ENCODE peak calls at places on chromosomes 13 and 19, in eight cellular contexts. K is endodermal cell, N is heart left ventricle, R is psoas muscle, M is AG04450, A is neural progenitor cell, I is hepatocyte, Z is astrocyte. Q is an unnamed sample.

GRCh38 chr19:4889034-4889825 is 13.5 kb downstream of the ARRDC5 start:
- DNase-seq in N (no peak), A (no peak), M (no peak), Z (peak), K (no peak), I (no peak), R (no peak), Q (peak)

GRCh38 chr19:21314676-21315075 is 14.5 kb downstream of the ZNF708 start:
- DNase-seq in A (no peak), M (no peak), Z (peak), I (peak), K (no peak), R (no peak), N (no peak), Q (no peak)

GRCh38 chr13:105327727-105328126 is 1207.7 kb downstream of the EFNB2 start:
- DNase-seq in A (no peak), R (no peak), K (no peak), I (no peak), Z (peak), M (no peak), N (no peak), Q (no peak)

GRCh38 chr19:29539668-29540067 is 13.9 kb downstream of the VSTM2B start:
- DNase-seq in Z (no peak), R (no peak), K (peak), N (no peak), M (no peak), I (no peak), A (no peak), Q (no peak)

GRCh38 chr19:2274937-2275535 is 6.9 kb downstream of the PEAK3 start:
- DNase-seq in N (peak), M (no peak), I (peak), K (peak), A (peak), Z (peak), R (peak), Q (no peak)

GRCh38 chr19:15115080-15115479 is 7.9 kb downstream of the SYDE1 start:
- DNase-seq in M (no peak), N (peak), I (no peak), A (no peak), Z (no peak), R (peak), K (no peak), Q (no peak)

GRCh38 chr13:65825039-65825438 is 1405.1 kb downstream of the PCDH9 start:
- DNase-seq in R (no peak), A (no peak), K (no peak), N (no peak), M (no peak), Z (no peak), I (no peak), Q (no peak)

GRCh38 chr13:83452292-83452950 is 429.9 kb downstream of the SLITRK1 start:
- DNase-seq in M (no peak), A (no peak), N (peak), K (peak), Z (no peak), R (no peak), I (no peak), Q (no peak)

GRCh38 chr19:12015015-12015752 is 20.3 kb downstream of the ZNF433 start:
- DNase-seq in N (no peak), Z (no peak), I (no peak), M (no peak), K (no peak), A (no peak), R (no peak), Q (no peak)

GRCh38 chr13:76637651-76638111 is 248.5 kb downstream of the KCTD12 start:
- DNase-seq in K (no peak), Z (peak), I (no peak), A (no peak), R (no peak), N (no peak), M (no peak), Q (no peak)

GRCh38 chr13:60707878-60708277 is 310.9 kb downstream of the TDRD3 start:
- DNase-seq in R (no peak), K (no peak), Z (no peak), I (no peak), M (no peak), N (no peak), A (no peak), Q (no peak)

GRCh38 chr19:21751379-21751778 is 16.0 kb downstream of the ZNF100 start:
- DNase-seq in Z (peak), R (no peak), N (no peak), K (no peak), A (no peak), M (no peak), I (no peak), Q (no peak)

GRCh38 chr13:29624997-29625396 is 29.5 kb upstream of the SLC7A1 start:
- DNase-seq in K (no peak), Z (no peak), M (no peak), I (no peak), A (no peak), R (no peak), N (no peak), Q (no peak)

GRCh38 chr13:98033277-98034247 is 80.1 kb downstream of the IPO5 start:
- DNase-seq in N (no peak), I (peak), Z (peak), R (no peak), A (peak), K (peak), M (no peak), Q (no peak)

GRCh38 chr19:53002479-53002878 is 11.2 kb upstream of the ERVV-1 start:
- DNase-seq in K (no peak), R (no peak), A (peak), I (no peak), M (no peak), N (no peak), Z (no peak), Q (no peak)

GRCh38 chr13:54536112-54536511 is 1507.5 kb downstream of the OLFM4 start:
- DNase-seq in Z (no peak), N (no peak), A (peak), K (no peak), R (no peak), M (no peak), I (peak), Q (no peak)

GRCh38 chr13:96984061-96984508 is 10.2 kb downstream of the OXGR1 start:
- DNase-seq in N (no peak), K (peak), I (peak), A (peak), Z (no peak), M (no peak), R (no peak), Q (peak)

GRCh38 chr13:109569938-109570711 is 216.3 kb downstream of the IRS2 start:
- DNase-seq in Z (no peak), K (no peak), M (no peak), N (no peak), R (no peak), I (no peak), A (no peak), Q (no peak)

GRCh38 chr19:2050991-2051770 is at the start of gene MKNK2:
- DNase-seq in A (peak), R (peak), I (peak), Z (peak), K (peak), M (peak), N (peak), Q (no peak)

GRCh38 chr13:48110132-48110868 is 15.4 kb upstream of the MED4 start:
- DNase-seq in Z (peak), I (no peak), K (no peak), M (no peak), A (no peak), R (no peak), N (no peak), Q (no peak)
- H3K27ac ChIP-seq in Z (no peak), I (no peak), K (no peak), M (no peak), A (no peak), R (peak), N (peak), Q (no peak)

GRCh38 chr13:113834496-113835200 is 29.2 kb downstream of the GAS6 start:
- DNase-seq in A (no peak), I (no peak), M (no peak), N (no peak), R (peak), Z (no peak), K (no peak), Q (no peak)

GRCh38 chr13:113835461-113836274 is 28.2 kb downstream of the GAS6 start:
- DNase-seq in Z (peak), N (no peak), R (peak), A (no peak), K (no peak), I (peak), M (peak), Q (no peak)

GRCh38 chr13:113837554-113838355 is 26.1 kb downstream of the GAS6 start:
- DNase-seq in M (peak), Z (peak), A (no peak), I (peak), N (peak), K (peak), R (peak), Q (peak)

GRCh38 chr13:113838711-113839201 is 25.1 kb downstream of the GAS6 start:
- DNase-seq in A (no peak), M (no peak), K (no peak), I (no peak), Z (no peak), N (no peak), R (peak), Q (no peak)

DNA sequence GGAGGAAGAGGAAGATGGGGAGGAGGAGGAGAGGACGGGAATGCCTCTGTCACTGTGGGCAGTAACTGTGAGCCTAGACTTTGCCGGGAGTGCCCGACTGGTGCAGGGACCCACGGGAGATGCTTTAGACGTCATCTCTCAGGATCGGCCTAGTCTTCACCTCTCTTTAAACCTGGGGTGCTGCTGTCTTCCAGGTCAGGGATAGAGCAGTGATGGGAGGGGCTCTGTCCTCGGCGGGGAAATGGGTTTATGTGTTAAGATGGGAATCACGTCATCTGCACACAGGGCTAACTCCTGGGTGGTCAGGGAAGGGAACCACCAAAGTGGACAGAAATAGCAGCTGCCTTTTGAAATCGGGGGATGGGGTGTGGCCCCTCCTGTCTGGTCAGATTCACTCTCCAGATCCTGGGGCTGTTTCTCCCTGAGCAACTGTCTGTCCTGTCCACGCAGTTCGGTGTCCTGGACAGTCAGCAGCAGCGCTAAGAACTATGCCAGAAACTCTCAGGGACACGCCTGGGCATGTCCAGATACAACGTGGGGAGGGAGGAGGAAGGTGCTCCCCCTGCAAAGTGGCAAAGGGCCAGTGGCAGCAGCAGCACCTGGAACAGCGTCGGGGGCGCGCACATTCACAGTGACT is 26.8 kb downstream of the GAS6 start:
- DNase-seq in A (no peak), M (peak), Z (peak), N (peak), K (no peak), R (peak), I (peak), Q (peak)
- H3K27ac ChIP-seq in A (peak), M (peak), Z (peak), N (peak), K (peak), R (peak), I (peak), Q (peak)

GRCh38 chr13:100546713-100547405 is 41.7 kb downstream of the GGACT start:
- DNase-seq in Z (no peak), R (no peak), A (no peak), K (peak), I (no peak), M (no peak), N (no peak), Q (no peak)

GRCh38 chr13:100545684-100546061 is 42.9 kb downstream of the GGACT start:
- DNase-seq in I (no peak), Z (no peak), N (no peak), M (no peak), K (no peak), R (no peak), A (no peak), Q (no peak)

GRCh38 chr13:100549316-100549715 is 39.3 kb downstream of the GGACT start:
- DNase-seq in K (peak), M (no peak), N (no peak), A (no peak), Z (no peak), R (no peak), I (no peak), Q (no peak)

GRCh38 chr13:100550433-100550832 is 38.2 kb downstream of the GGACT start:
- DNase-seq in I (peak), M (no peak), R (peak), N (no peak), K (peak), A (no peak), Z (peak), Q (no peak)

DNA sequence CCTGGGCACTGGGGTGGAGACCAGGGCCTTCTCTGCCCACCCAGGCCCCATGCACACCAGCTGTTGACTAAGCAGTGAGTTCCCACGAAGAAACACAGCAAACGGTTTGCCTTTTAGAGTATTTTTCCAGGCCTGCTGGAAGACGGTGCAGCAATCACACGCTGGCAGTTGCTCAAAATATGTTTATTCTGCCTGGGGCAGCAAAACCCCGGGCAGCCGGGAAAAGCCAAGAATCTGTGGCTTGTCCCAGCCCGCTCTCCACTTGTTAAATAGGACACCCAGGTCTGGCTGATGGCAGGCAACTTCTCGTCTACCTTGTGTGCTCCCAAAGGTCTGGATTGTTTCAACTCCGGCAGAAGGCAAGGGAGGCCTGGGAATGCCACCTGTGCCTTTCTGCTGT is 40.8 kb downstream of the GGACT start:
- DNase-seq in I (peak), M (no peak), R (no peak), N (no peak), A (no peak), K (no peak), Z (no peak), Q (no peak)
- H3K27ac ChIP-seq in I (peak), M (no peak), R (no peak), N (peak), A (no peak), K (no peak), Z (no peak), Q (no peak)

GRCh38 chr13:111614009-111614408 is 293.6 kb downstream of the TEX29 start:
- DNase-seq in Z (no peak), A (no peak), I (no peak), M (no peak), R (no peak), N (no peak), K (peak), Q (no peak)

GRCh38 chr13:111610077-111610476 is 289.6 kb downstream of the TEX29 start:
- DNase-seq in R (no peak), A (no peak), K (no peak), I (no peak), Z (no peak), N (no peak), M (no peak), Q (no peak)

GRCh38 chr13:111614613-111615012 is 294.2 kb downstream of the TEX29 start:
- DNase-seq in N (no peak), M (no peak), R (no peak), I (peak), K (no peak), Z (no peak), A (no peak), Q (no peak)

GRCh38 chr13:111610879-111611278 is 290.4 kb downstream of the TEX29 start:
- DNase-seq in A (no peak), R (no peak), K (peak), M (no peak), I (no peak), N (no peak), Z (no peak), Q (no peak)

GRCh38 chr13:111612918-111613317 is 292.5 kb downstream of the TEX29 start:
- DNase-seq in R (no peak), N (no peak), M (no peak), A (no peak), Z (no peak), I (no peak), K (no peak), Q (no peak)
- H3K27ac ChIP-seq in R (no peak), N (no peak), M (no peak), A (no peak), Z (no peak), I (no peak), K (no peak), Q (no peak)

GRCh38 chr19:3365447-3366103 is 808 bp upstream of the NFIC start:
- DNase-seq in A (no peak), I (no peak), N (peak), K (no peak), R (peak), M (no peak), Z (peak), Q (no peak)

GRCh38 chr19:3364501-3364858 is 1.9 kb upstream of the NFIC start:
- DNase-seq in M (no peak), Z (no peak), N (no peak), K (no peak), A (no peak), I (no peak), R (no peak), Q (no peak)

GRCh38 chr19:3362217-3362907 is 4.0 kb upstream of the NFIC start:
- DNase-seq in K (no peak), Z (no peak), N (no peak), M (no peak), A (no peak), I (no peak), R (no peak), Q (no peak)

GRCh38 chr19:3365093-3365446 is 1.3 kb upstream of the NFIC start:
- DNase-seq in R (no peak), M (no peak), I (no peak), Z (no peak), N (no peak), K (no peak), A (no peak), Q (no peak)

DNA sequence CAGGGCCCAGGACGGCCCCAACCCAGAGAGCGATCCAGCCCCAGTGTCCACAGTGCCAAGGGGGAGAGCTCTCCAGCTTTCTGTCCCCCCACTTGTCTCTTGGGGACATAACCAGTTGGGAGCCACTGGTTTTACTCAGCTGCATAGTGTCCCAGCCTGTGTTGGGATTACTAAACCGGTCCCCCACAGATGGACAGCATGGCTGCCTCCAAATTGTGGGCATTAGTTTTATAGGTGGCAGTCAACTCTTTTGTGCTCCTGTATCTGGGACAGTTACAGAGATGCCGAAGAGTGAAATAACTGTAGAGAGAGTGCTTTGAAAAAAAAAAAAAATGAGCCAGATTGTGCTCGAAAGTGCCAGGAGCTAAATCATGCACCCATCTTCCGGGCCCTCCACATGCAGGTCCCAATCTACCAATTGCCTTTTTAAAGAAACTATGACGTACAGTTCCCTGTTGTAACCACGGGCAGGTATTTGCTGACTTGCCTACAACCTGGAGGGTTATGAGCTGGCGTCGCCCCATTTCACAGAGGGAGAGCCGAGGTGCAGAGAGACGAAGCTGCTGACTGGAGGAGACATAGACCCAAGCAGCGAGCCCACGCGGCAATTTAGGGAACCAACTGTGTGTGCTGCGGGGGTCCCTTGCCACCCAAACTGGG is 2.4 kb upstream of the NFIC start:
- DNase-seq in I (no peak), N (no peak), K (peak), R (no peak), Z (no peak), M (no peak), A (no peak), Q (no peak)
- H3K27ac ChIP-seq in I (no peak), N (peak), K (no peak), R (peak), Z (no peak), M (no peak), A (no peak), Q (no peak)

GRCh38 chr19:49111218-49111998 is 2.8 kb upstream of the LIN7B start:
- DNase-seq in N (no peak), I (no peak), Z (no peak), A (no peak), M (no peak), R (no peak), K (no peak), Q (no peak)

GRCh38 chr19:49110567-49110966 is 3.6 kb upstream of the LIN7B start:
- DNase-seq in Z (peak), I (no peak), N (no peak), A (no peak), R (no peak), K (no peak), M (no peak), Q (no peak)

GRCh38 chr19:49116544-49116943 is 2.4 kb downstream of the LIN7B start:
- DNase-seq in N (no peak), M (no peak), Z (no peak), I (no peak), R (no peak), A (no peak), K (no peak), Q (no peak)

GRCh38 chr19:49114630-49115363 is 627 bp downstream of the LIN7B start:
- DNase-seq in Z (peak), R (peak), K (peak), M (no peak), A (peak), N (peak), I (peak), Q (no peak)

GRCh38 chr19:49113762-49114629 is at the start of gene LIN7B:
- DNase-seq in K (peak), R (peak), I (peak), M (no peak), Z (peak), N (peak), A (peak), Q (no peak)
- H3K27ac ChIP-seq in K (no peak), R (peak), I (peak), M (peak), Z (no peak), N (peak), A (no peak), Q (no peak)

DNA sequence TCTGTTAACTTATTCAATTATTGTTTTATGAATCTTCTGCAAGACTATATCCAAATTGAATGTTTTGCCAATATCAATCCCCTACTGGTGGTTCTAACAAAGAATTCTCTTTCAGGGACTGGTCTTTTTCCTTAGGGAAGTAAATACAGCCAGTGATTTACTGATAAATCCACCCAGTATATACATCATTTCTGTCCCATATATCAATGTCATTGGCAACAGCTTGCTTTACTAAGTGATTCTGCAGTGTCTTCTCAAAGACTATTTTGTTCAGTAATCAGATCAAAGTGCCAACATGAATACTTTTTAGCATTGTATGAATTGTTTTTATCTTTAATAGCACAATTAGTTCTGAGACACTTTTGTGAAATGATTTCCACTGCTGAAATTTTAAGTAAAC is 114.0 kb upstream of the OBI1 start:
- DNase-seq in N (no peak), A (no peak), K (no peak), M (no peak), R (no peak), Z (no peak), I (no peak), Q (no peak)
- H3K27ac ChIP-seq in N (no peak), A (no peak), K (no peak), M (no peak), R (no peak), Z (no peak), I (no peak), Q (no peak)

GRCh38 chr13:75365724-75366173 is 116.2 kb downstream of the TBC1D4 start:
- DNase-seq in K (no peak), A (no peak), N (no peak), Z (peak), I (no peak), M (peak), R (no peak), Q (no peak)

GRCh38 chr13:75369986-75370385 is 112.0 kb downstream of the TBC1D4 start:
- DNase-seq in K (no peak), A (no peak), Z (no peak), N (no peak), I (no peak), M (no peak), R (no peak), Q (no peak)

GRCh38 chr13:75371223-75371622 is 110.7 kb downstream of the TBC1D4 start:
- DNase-seq in R (no peak), A (no peak), N (no peak), M (no peak), Z (no peak), K (no peak), I (no peak), Q (no peak)

GRCh38 chr13:75366380-75367280 is 115.3 kb downstream of the TBC1D4 start:
- DNase-seq in N (no peak), R (no peak), K (no peak), A (no peak), Z (no peak), M (no peak), I (no peak), Q (no peak)

GRCh38 chr13:75368167-75368566 is 113.8 kb downstream of the TBC1D4 start:
- DNase-seq in R (no peak), Z (peak), I (peak), N (no peak), A (no peak), K (no peak), M (peak), Q (no peak)
- H3K27ac ChIP-seq in R (peak), Z (peak), I (peak), N (peak), A (no peak), K (no peak), M (no peak), Q (no peak)

Q was measured in epithelial cell of prostate.